ENCODE peak calls at places on chromosome 14, in ten cellular contexts. One of them, this sample, is unnamed.

GRCh38 chr14:31692376-31692781 is 131.2 kb downstream of the NUBPL start:
- DNase-seq in breast epithelium: no peak
- DNase-seq in astrocyte of the spinal cord: peak
- DNase-seq in mesothelial cell of epicardium: no peak
- DNase-seq in GM20000: peak
- DNase-seq in PC-9: no peak
- DNase-seq in cardiac muscle cell: no peak
- DNase-seq in K562: no peak
- DNase-seq in epithelial cell of proximal tubule: no peak
- DNase-seq in HFFc6: no peak
- DNase-seq in this sample: no peak

GRCh38 chr14:73173092-73173735 is 36.9 kb downstream of the PSEN1 start:
- DNase-seq in breast epithelium: no peak
- DNase-seq in astrocyte of the spinal cord: peak
- DNase-seq in mesothelial cell of epicardium: no peak
- DNase-seq in GM20000: peak
- DNase-seq in PC-9: no peak
- DNase-seq in cardiac muscle cell: peak
- DNase-seq in K562: no peak
- DNase-seq in epithelial cell of proximal tubule: no peak
- DNase-seq in HFFc6: peak
- DNase-seq in this sample: no peak

GRCh38 chr14:68124885-68125731 is 305.5 kb downstream of the RAD51B start:
- DNase-seq in breast epithelium: no peak
- DNase-seq in astrocyte of the spinal cord: peak
- DNase-seq in mesothelial cell of epicardium: no peak
- DNase-seq in GM20000: no peak
- DNase-seq in PC-9: peak
- DNase-seq in cardiac muscle cell: no peak
- DNase-seq in K562: no peak
- DNase-seq in epithelial cell of proximal tubule: peak
- DNase-seq in HFFc6: peak
- DNase-seq in this sample: no peak

GRCh38 chr14:59632381-59632780 is 55.8 kb upstream of the CCDC175 start:
- DNase-seq in breast epithelium: no peak
- DNase-seq in astrocyte of the spinal cord: peak
- DNase-seq in mesothelial cell of epicardium: no peak
- DNase-seq in GM20000: peak
- DNase-seq in PC-9: no peak
- DNase-seq in cardiac muscle cell: peak
- DNase-seq in K562: peak
- DNase-seq in epithelial cell of proximal tubule: peak
- DNase-seq in HFFc6: no peak
- DNase-seq in this sample: peak

GRCh38 chr14:74579447-74580274 is 32.4 kb downstream of the LTBP2 start:
- DNase-seq in breast epithelium: no peak
- DNase-seq in astrocyte of the spinal cord: peak
- DNase-seq in mesothelial cell of epicardium: no peak
- DNase-seq in GM20000: no peak
- DNase-seq in PC-9: peak
- DNase-seq in cardiac muscle cell: no peak
- DNase-seq in K562: no peak
- DNase-seq in epithelial cell of proximal tubule: peak
- DNase-seq in HFFc6: peak
- DNase-seq in this sample: peak

GRCh38 chr14:45807187-45807586 is 554.2 kb upstream of the MIS18BP1 start:
- DNase-seq in breast epithelium: no peak
- DNase-seq in astrocyte of the spinal cord: no peak
- DNase-seq in mesothelial cell of epicardium: no peak
- DNase-seq in GM20000: no peak
- DNase-seq in PC-9: no peak
- DNase-seq in cardiac muscle cell: peak
- DNase-seq in K562: no peak
- DNase-seq in epithelial cell of proximal tubule: no peak
- DNase-seq in HFFc6: no peak
- DNase-seq in this sample: no peak

GRCh38 chr14:52834440-52834842 is 43.0 kb upstream of the GNPNAT1 start:
- DNase-seq in breast epithelium: no peak
- DNase-seq in astrocyte of the spinal cord: peak
- DNase-seq in mesothelial cell of epicardium: no peak
- DNase-seq in GM20000: no peak
- DNase-seq in PC-9: peak
- DNase-seq in cardiac muscle cell: no peak
- DNase-seq in K562: no peak
- DNase-seq in epithelial cell of proximal tubule: no peak
- DNase-seq in HFFc6: peak
- DNase-seq in this sample: no peak

GRCh38 chr14:66495214-66496098 is 9.3 kb downstream of the CCDC196 start:
- DNase-seq in breast epithelium: no peak
- DNase-seq in astrocyte of the spinal cord: peak
- DNase-seq in mesothelial cell of epicardium: no peak
- DNase-seq in GM20000: peak
- DNase-seq in PC-9: peak
- DNase-seq in cardiac muscle cell: peak
- DNase-seq in K562: peak
- DNase-seq in epithelial cell of proximal tubule: no peak
- DNase-seq in HFFc6: peak
- DNase-seq in this sample: peak

GRCh38 chr14:93085916-93086315 is 29.8 kb downstream of the ITPK1 start:
- DNase-seq in breast epithelium: no peak
- DNase-seq in astrocyte of the spinal cord: no peak
- DNase-seq in mesothelial cell of epicardium: peak
- DNase-seq in GM20000: no peak
- DNase-seq in PC-9: peak
- DNase-seq in cardiac muscle cell: peak
- DNase-seq in K562: no peak
- DNase-seq in epithelial cell of proximal tubule: peak
- DNase-seq in HFFc6: peak
- DNase-seq in this sample: no peak

GRCh38 chr14:25055005-25055404 is 5.1 kb upstream of the STXBP6 start:
- DNase-seq in breast epithelium: no peak
- DNase-seq in astrocyte of the spinal cord: no peak
- DNase-seq in mesothelial cell of epicardium: no peak
- DNase-seq in GM20000: no peak
- DNase-seq in PC-9: no peak
- DNase-seq in cardiac muscle cell: no peak
- DNase-seq in K562: no peak
- DNase-seq in epithelial cell of proximal tubule: no peak
- DNase-seq in HFFc6: no peak
- DNase-seq in this sample: no peak

GRCh38 chr14:67187826-67188225 is 1.4 kb upstream of the GARIN2 start:
- DNase-seq in breast epithelium: no peak
- DNase-seq in astrocyte of the spinal cord: peak
- DNase-seq in mesothelial cell of epicardium: no peak
- DNase-seq in GM20000: no peak
- DNase-seq in PC-9: peak
- DNase-seq in cardiac muscle cell: no peak
- DNase-seq in K562: no peak
- DNase-seq in epithelial cell of proximal tubule: peak
- DNase-seq in HFFc6: peak
- DNase-seq in this sample: peak

GRCh38 chr14:50410921-50411320 is 14.2 kb upstream of the CDKL1 start:
- DNase-seq in breast epithelium: no peak
- DNase-seq in astrocyte of the spinal cord: peak
- DNase-seq in mesothelial cell of epicardium: no peak
- DNase-seq in GM20000: no peak
- DNase-seq in PC-9: no peak
- DNase-seq in cardiac muscle cell: no peak
- DNase-seq in K562: no peak
- DNase-seq in epithelial cell of proximal tubule: peak
- DNase-seq in HFFc6: peak
- DNase-seq in this sample: no peak

GRCh38 chr14:97640031-97640430 is 842.8 kb downstream of the VRK1 start:
- DNase-seq in breast epithelium: no peak
- DNase-seq in astrocyte of the spinal cord: no peak
- DNase-seq in mesothelial cell of epicardium: no peak
- DNase-seq in GM20000: no peak
- DNase-seq in PC-9: no peak
- DNase-seq in cardiac muscle cell: no peak
- DNase-seq in K562: no peak
- DNase-seq in epithelial cell of proximal tubule: no peak
- DNase-seq in HFFc6: no peak
- DNase-seq in this sample: no peak

GRCh38 chr14:81401420-81402122 is 1.4 kb upstream of the STON2 start:
- DNase-seq in breast epithelium: no peak
- DNase-seq in astrocyte of the spinal cord: peak
- DNase-seq in mesothelial cell of epicardium: no peak
- DNase-seq in GM20000: no peak
- DNase-seq in PC-9: peak
- DNase-seq in cardiac muscle cell: no peak
- DNase-seq in K562: no peak
- DNase-seq in epithelial cell of proximal tubule: peak
- DNase-seq in HFFc6: peak
- DNase-seq in this sample: no peak

GRCh38 chr14:105311838-105312237 is 2.7 kb upstream of the PACS2 start:
- DNase-seq in breast epithelium: no peak
- DNase-seq in astrocyte of the spinal cord: no peak
- DNase-seq in mesothelial cell of epicardium: peak
- DNase-seq in GM20000: no peak
- DNase-seq in PC-9: no peak
- DNase-seq in cardiac muscle cell: peak
- DNase-seq in K562: no peak
- DNase-seq in epithelial cell of proximal tubule: no peak
- DNase-seq in HFFc6: no peak
- DNase-seq in this sample: no peak

GRCh38 chr14:62308927-62309326 is 546.7 kb downstream of the SNAPC1 start:
- DNase-seq in breast epithelium: no peak
- DNase-seq in astrocyte of the spinal cord: no peak
- DNase-seq in mesothelial cell of epicardium: no peak
- DNase-seq in GM20000: no peak
- DNase-seq in PC-9: no peak
- DNase-seq in cardiac muscle cell: no peak
- DNase-seq in K562: no peak
- DNase-seq in epithelial cell of proximal tubule: no peak
- DNase-seq in HFFc6: no peak
- DNase-seq in this sample: no peak

GRCh38 chr14:80215756-80216581 is 4.7 kb upstream of the DIO2 start:
- DNase-seq in breast epithelium: no peak
- DNase-seq in astrocyte of the spinal cord: peak
- DNase-seq in mesothelial cell of epicardium: no peak
- DNase-seq in GM20000: no peak
- DNase-seq in PC-9: no peak
- DNase-seq in cardiac muscle cell: no peak
- DNase-seq in K562: no peak
- DNase-seq in epithelial cell of proximal tubule: no peak
- DNase-seq in HFFc6: no peak
- DNase-seq in this sample: no peak

GRCh38 chr14:93655078-93655750 is 133.1 kb downstream of the PRIMA1 start:
- DNase-seq in breast epithelium: no peak
- DNase-seq in astrocyte of the spinal cord: peak
- DNase-seq in mesothelial cell of epicardium: no peak
- DNase-seq in GM20000: peak
- DNase-seq in PC-9: no peak
- DNase-seq in cardiac muscle cell: peak
- DNase-seq in K562: peak
- DNase-seq in epithelial cell of proximal tubule: peak
- DNase-seq in HFFc6: peak
- DNase-seq in this sample: peak

GRCh38 chr14:30582376-30582775 is 23.4 kb downstream of the G2E3 start:
- DNase-seq in breast epithelium: no peak
- DNase-seq in astrocyte of the spinal cord: no peak
- DNase-seq in mesothelial cell of epicardium: no peak
- DNase-seq in GM20000: no peak
- DNase-seq in PC-9: no peak
- DNase-seq in cardiac muscle cell: no peak
- DNase-seq in K562: no peak
- DNase-seq in epithelial cell of proximal tubule: no peak
- DNase-seq in HFFc6: no peak
- DNase-seq in this sample: no peak

GRCh38 chr14:82999802-83000201 is 1466.1 kb upstream of the SEL1L start:
- DNase-seq in breast epithelium: no peak
- DNase-seq in astrocyte of the spinal cord: no peak
- DNase-seq in mesothelial cell of epicardium: no peak
- DNase-seq in GM20000: no peak
- DNase-seq in PC-9: no peak
- DNase-seq in cardiac muscle cell: peak
- DNase-seq in K562: no peak
- DNase-seq in epithelial cell of proximal tubule: no peak
- DNase-seq in HFFc6: no peak
- DNase-seq in this sample: no peak
- TF ChIP-seq CTCF in breast epithelium: no peak
- TF ChIP-seq CTCF in astrocyte of the spinal cord: peak
- TF ChIP-seq CTCF in mesothelial cell of epicardium: no peak
- TF ChIP-seq CTCF in GM20000: no peak
- TF ChIP-seq CTCF in PC-9: no peak
- TF ChIP-seq CTCF in cardiac muscle cell: no peak
- TF ChIP-seq CTCF in K562: no peak
- TF ChIP-seq CTCF in epithelial cell of proximal tubule: peak
- TF ChIP-seq CTCF in HFFc6: peak
- TF ChIP-seq CTCF in this sample: no peak

GRCh38 chr14:99515301-99516155 is 34.3 kb downstream of the CCNK start:
- DNase-seq in breast epithelium: peak
- DNase-seq in astrocyte of the spinal cord: no peak
- DNase-seq in mesothelial cell of epicardium: no peak
- DNase-seq in GM20000: no peak
- DNase-seq in PC-9: no peak
- DNase-seq in cardiac muscle cell: no peak
- DNase-seq in K562: no peak
- DNase-seq in epithelial cell of proximal tubule: no peak
- DNase-seq in HFFc6: no peak
- DNase-seq in this sample: no peak
- TF ChIP-seq CTCF in breast epithelium: no peak
- TF ChIP-seq CTCF in astrocyte of the spinal cord: no peak
- TF ChIP-seq CTCF in mesothelial cell of epicardium: no peak
- TF ChIP-seq CTCF in GM20000: no peak
- TF ChIP-seq CTCF in PC-9: no peak
- TF ChIP-seq CTCF in cardiac muscle cell: no peak
- TF ChIP-seq CTCF in K562: no peak
- TF ChIP-seq CTCF in epithelial cell of proximal tubule: no peak
- TF ChIP-seq CTCF in HFFc6: no peak
- TF ChIP-seq CTCF in this sample: no peak

GRCh38 chr14:106691601-106692291 is 1165.4 kb downstream of the TMEM121 start:
- DNase-seq in breast epithelium: no peak
- DNase-seq in astrocyte of the spinal cord: no peak
- DNase-seq in mesothelial cell of epicardium: no peak
- DNase-seq in GM20000: peak
- DNase-seq in PC-9: no peak
- DNase-seq in cardiac muscle cell: no peak
- DNase-seq in K562: peak
- DNase-seq in epithelial cell of proximal tubule: no peak
- DNase-seq in HFFc6: no peak
- DNase-seq in this sample: peak
- TF ChIP-seq CTCF in breast epithelium: no peak
- TF ChIP-seq CTCF in astrocyte of the spinal cord: peak
- TF ChIP-seq CTCF in mesothelial cell of epicardium: peak
- TF ChIP-seq CTCF in GM20000: peak
- TF ChIP-seq CTCF in PC-9: no peak
- TF ChIP-seq CTCF in cardiac muscle cell: no peak
- TF ChIP-seq CTCF in K562: peak
- TF ChIP-seq CTCF in epithelial cell of proximal tubule: no peak
- TF ChIP-seq CTCF in HFFc6: peak
- TF ChIP-seq CTCF in this sample: peak

DNA sequence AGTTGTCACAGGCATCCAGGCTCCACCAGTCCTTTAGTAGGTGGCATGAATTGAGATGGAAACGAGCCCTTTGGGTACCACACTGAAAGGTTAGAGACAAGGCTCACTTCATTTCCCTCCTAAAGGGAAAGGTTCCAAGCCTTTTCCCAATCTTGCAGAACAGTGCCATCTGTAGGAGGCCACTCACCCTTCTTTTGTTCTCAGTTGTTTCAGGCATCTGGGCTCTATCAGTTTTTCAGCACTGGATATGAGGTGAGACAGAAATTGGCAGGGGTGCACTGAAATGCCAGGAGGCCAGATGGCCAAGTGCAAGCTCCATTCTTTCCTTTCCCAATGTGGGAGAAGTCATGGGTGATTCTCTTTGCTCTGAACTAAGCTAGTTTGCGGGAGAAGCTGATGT is 15.2 kb downstream of the FBXO33 start:
- DNase-seq in breast epithelium: no peak
- DNase-seq in astrocyte of the spinal cord: no peak
- DNase-seq in mesothelial cell of epicardium: no peak
- DNase-seq in GM20000: no peak
- DNase-seq in PC-9: no peak
- DNase-seq in cardiac muscle cell: no peak
- DNase-seq in K562: no peak
- DNase-seq in epithelial cell of proximal tubule: no peak
- DNase-seq in HFFc6: peak
- DNase-seq in this sample: no peak
- TF ChIP-seq CTCF in breast epithelium: no peak
- TF ChIP-seq CTCF in astrocyte of the spinal cord: peak
- TF ChIP-seq CTCF in mesothelial cell of epicardium: no peak
- TF ChIP-seq CTCF in GM20000: no peak
- TF ChIP-seq CTCF in PC-9: peak
- TF ChIP-seq CTCF in cardiac muscle cell: peak
- TF ChIP-seq CTCF in K562: no peak
- TF ChIP-seq CTCF in epithelial cell of proximal tubule: peak
- TF ChIP-seq CTCF in HFFc6: peak
- TF ChIP-seq CTCF in this sample: no peak

This sample was measured in Calu3.